ENCODE peak calls at places on chromosomes 11 and 22, in nine cellular contexts. N is GM13977; B is GM03348; W is neural progenitor cell; Z is stimulated activated CD4-positive, alpha-beta T cell treated with anti-CD3 and anti-CD28 coated beads, TNF-alpha, amount 100 ng/mL, for 4 hours; V is T1000; S is H7; L is T-cell; M is mesendoderm. X is an unnamed sample.
A peak's percentile ranks its signal among the peaks of the same experiment; 100 is the strongest.

GRCh38 chr11:3006505-3007260 is 14.6 kb upstream of the NAP1L4 start:
- DNase-seq in N (no peak), B (no peak), W (no peak), Z (no peak), V (no peak), S (no peak), L (peak; percentile 29), M (peak; percentile 17), X (no peak)

GRCh38 chr22:30183861-30184278 is 62.7 kb downstream of the LIF start:
- DNase-seq in N (no peak), B (peak; percentile 5), W (no peak), Z (no peak), V (no peak), S (no peak), L (no peak), M (peak; percentile 62), X (no peak)

GRCh38 chr11:65366340-65366773 is 11.8 kb downstream of the TIGD3 start:
- DNase-seq in N (peak; percentile 82), B (peak; percentile 88), W (peak; percentile 85), Z (no peak), V (no peak), S (peak; percentile 94), L (no peak), M (peak; percentile 90), X (peak; percentile 58)

GRCh38 chr11:57313788-57314135 is 11.0 kb downstream of the TNKS1BP1 start:
- DNase-seq in N (no peak), B (no peak), W (no peak), Z (no peak), V (no peak), S (peak; percentile 83), L (no peak), M (no peak), X (no peak)

GRCh38 chr22:35314161-35314942 is 14.7 kb downstream of the TOM1 start:
- DNase-seq in N (no peak), B (no peak), W (no peak), Z (no peak), V (no peak), S (peak; percentile 85), L (no peak), M (no peak), X (no peak)

GRCh38 chr22:27238935-27239510 is 562.5 kb downstream of the MN1 start:
- DNase-seq in N (no peak), B (peak; percentile 96), W (no peak), Z (no peak), V (peak; percentile 41), S (no peak), L (no peak), M (peak; percentile 38), X (no peak)

GRCh38 chr11:74320538-74320937 is 9.1 kb upstream of the P4HA3 start:
- DNase-seq in N (no peak), B (no peak), W (no peak), Z (no peak), V (no peak), S (no peak), L (no peak), M (no peak), X (no peak)

GRCh38 chr22:23894710-23895598 is 771 bp downstream of the MIF start:
- DNase-seq in N (peak; percentile 84), B (peak; percentile 77), W (peak; percentile 90), Z (peak; percentile 55), V (peak; percentile 34), S (peak; percentile 96), L (peak; percentile 43), M (peak; percentile 92), X (peak; percentile 84)

GRCh38 chr11:117606211-117606610 is 190.8 kb downstream of the DSCAML1 start:
- DNase-seq in N (peak; percentile 75), B (no peak), W (no peak), Z (no peak), V (no peak), S (no peak), L (no peak), M (no peak), X (no peak)

GRCh38 chr11:61695917-61696316 is 15.7 kb downstream of the DAGLA start:
- DNase-seq in N (peak; percentile 72), B (peak; percentile 88), W (no peak), Z (peak; percentile 94), V (no peak), S (peak; percentile 82), L (peak; percentile 93), M (peak; percentile 52), X (no peak)

GRCh38 chr11:122342089-122342749 is 226.2 kb upstream of the BLID start:
- DNase-seq in N (no peak), B (no peak), W (no peak), Z (no peak), V (no peak), S (no peak), L (no peak), M (no peak), X (no peak)

GRCh38 chr22:48138855-48139254 is 1376.4 kb downstream of the TBC1D22A start:
- DNase-seq in N (no peak), B (no peak), W (no peak), Z (no peak), V (no peak), S (no peak), L (no peak), M (no peak), X (no peak)

GRCh38 chr11:34495724-34496377 is 17.7 kb downstream of the ELF5 start:
- DNase-seq in N (no peak), B (no peak), W (no peak), Z (no peak), V (no peak), S (peak; percentile 33), L (no peak), M (no peak), X (no peak)

X was measured in retina.